ENCODE peak calls at places on chromosome 3, in seven cellular contexts. One of them, this sample, is unnamed.

GRCh38 chr3:109195812-109196211 is 59.3 kb downstream of the C3orf85 start:
- DNase-seq in SK-N-SH: no peak
- DNase-seq in GM12878: no peak
- DNase-seq in H1: no peak
- DNase-seq in HepG2: no peak
- DNase-seq in K562: no peak
- DNase-seq in T47D: no peak
- DNase-seq in this sample: peak; percentile 6

GRCh38 chr3:142723968-142724681 is at the start of gene TRPC1:
- DNase-seq in SK-N-SH: peak; percentile 95
- DNase-seq in GM12878: no peak
- DNase-seq in H1: peak; percentile 88
- DNase-seq in HepG2: peak; percentile 76
- DNase-seq in K562: peak; percentile 95
- DNase-seq in T47D: peak; percentile 92
- DNase-seq in this sample: peak; percentile 78

GRCh38 chr3:105830836-105831235 is 38.0 kb downstream of the CBLB start:
- DNase-seq in SK-N-SH: no peak
- DNase-seq in GM12878: no peak
- DNase-seq in H1: no peak
- DNase-seq in HepG2: no peak
- DNase-seq in K562: no peak
- DNase-seq in T47D: no peak
- DNase-seq in this sample: no peak

GRCh38 chr3:161221881-161222600 is 930 bp downstream of the NMD3 start:
- DNase-seq in SK-N-SH: peak; percentile 37
- DNase-seq in GM12878: no peak
- DNase-seq in H1: no peak
- DNase-seq in HepG2: no peak
- DNase-seq in K562: peak; percentile 18
- DNase-seq in T47D: no peak
- DNase-seq in this sample: no peak

GRCh38 chr3:74267583-74268184 is 346.8 kb downstream of the CNTN3 start:
- DNase-seq in SK-N-SH: peak; percentile 48
- DNase-seq in GM12878: no peak
- DNase-seq in H1: no peak
- DNase-seq in HepG2: peak; percentile 40
- DNase-seq in K562: peak; percentile 13
- DNase-seq in T47D: peak; percentile 66
- DNase-seq in this sample: no peak

GRCh38 chr3:13884851-13885703 is 5.2 kb upstream of the WNT7A start:
- DNase-seq in SK-N-SH: peak; percentile 72
- DNase-seq in GM12878: no peak
- DNase-seq in H1: peak; percentile 82
- DNase-seq in HepG2: peak; percentile 36
- DNase-seq in K562: peak; percentile 78
- DNase-seq in T47D: peak; percentile 87
- DNase-seq in this sample: peak; percentile 56

GRCh38 chr3:36557021-36557707 is 176.9 kb downstream of the STAC start:
- DNase-seq in SK-N-SH: no peak
- DNase-seq in GM12878: no peak
- DNase-seq in H1: no peak
- DNase-seq in HepG2: no peak
- DNase-seq in K562: no peak
- DNase-seq in T47D: no peak
- DNase-seq in this sample: no peak

GRCh38 chr3:64240959-64241358 is 15.7 kb upstream of the PRICKLE2 start:
- DNase-seq in SK-N-SH: no peak
- DNase-seq in GM12878: no peak
- DNase-seq in H1: no peak
- DNase-seq in HepG2: no peak
- DNase-seq in K562: no peak
- DNase-seq in T47D: no peak
- DNase-seq in this sample: no peak

GRCh38 chr3:27166888-27167287 is 202.3 kb downstream of the NEK10 start:
- DNase-seq in SK-N-SH: peak; percentile 41
- DNase-seq in GM12878: no peak
- DNase-seq in H1: no peak
- DNase-seq in HepG2: no peak
- DNase-seq in K562: no peak
- DNase-seq in T47D: peak; percentile 2
- DNase-seq in this sample: no peak

GRCh38 chr3:71219744-71220638 is 363.5 kb downstream of the FOXP1 start:
- DNase-seq in SK-N-SH: no peak
- DNase-seq in GM12878: no peak
- DNase-seq in H1: no peak
- DNase-seq in HepG2: peak; percentile 29
- DNase-seq in K562: no peak
- DNase-seq in T47D: no peak
- DNase-seq in this sample: no peak

GRCh38 chr3:171221597-171221996 is 195.1 kb upstream of the SLC2A2 start:
- DNase-seq in SK-N-SH: no peak
- DNase-seq in GM12878: no peak
- DNase-seq in H1: no peak
- DNase-seq in HepG2: no peak
- DNase-seq in K562: no peak
- DNase-seq in T47D: no peak
- DNase-seq in this sample: no peak

GRCh38 chr3:129424185-129424841 is 4.1 kb downstream of the EFCAB12 start:
- DNase-seq in SK-N-SH: no peak
- DNase-seq in GM12878: peak; percentile 66
- DNase-seq in H1: no peak
- DNase-seq in HepG2: peak; percentile 54
- DNase-seq in K562: no peak
- DNase-seq in T47D: peak; percentile 41
- DNase-seq in this sample: no peak

GRCh38 chr3:129633751-129634481 is 27.4 kb upstream of the PLXND1 start:
- DNase-seq in SK-N-SH: peak; percentile 16
- DNase-seq in GM12878: no peak
- DNase-seq in H1: no peak
- DNase-seq in HepG2: no peak
- DNase-seq in K562: no peak
- DNase-seq in T47D: peak; percentile 62
- DNase-seq in this sample: no peak

GRCh38 chr3:148957586-148957985 is 33.8 kb upstream of the GYG1 start:
- DNase-seq in SK-N-SH: no peak
- DNase-seq in GM12878: no peak
- DNase-seq in H1: peak; percentile 59
- DNase-seq in HepG2: peak; percentile 37
- DNase-seq in K562: peak; percentile 30
- DNase-seq in T47D: peak; percentile 50
- DNase-seq in this sample: peak; percentile 8

GRCh38 chr3:63967675-63968611 is 55.4 kb downstream of the PSMD6 start:
- DNase-seq in SK-N-SH: peak; percentile 13
- DNase-seq in GM12878: peak; percentile 53
- DNase-seq in H1: no peak
- DNase-seq in HepG2: peak; percentile 88
- DNase-seq in K562: peak; percentile 13
- DNase-seq in T47D: no peak
- DNase-seq in this sample: no peak

GRCh38 chr3:159189994-159190669 is 388.3 kb downstream of the MFSD1 start:
- DNase-seq in SK-N-SH: no peak
- DNase-seq in GM12878: no peak
- DNase-seq in H1: no peak
- DNase-seq in HepG2: no peak
- DNase-seq in K562: no peak
- DNase-seq in T47D: no peak
- DNase-seq in this sample: no peak

GRCh38 chr3:86245360-86245759 is 745.6 kb downstream of the VGLL3 start:
- DNase-seq in SK-N-SH: peak; percentile 15
- DNase-seq in GM12878: no peak
- DNase-seq in H1: no peak
- DNase-seq in HepG2: no peak
- DNase-seq in K562: no peak
- DNase-seq in T47D: peak; percentile 47
- DNase-seq in this sample: no peak

GRCh38 chr3:72683068-72683467 is 165.2 kb downstream of the SHQ1 start:
- DNase-seq in SK-N-SH: no peak
- DNase-seq in GM12878: peak; percentile 57
- DNase-seq in H1: no peak
- DNase-seq in HepG2: no peak
- DNase-seq in K562: no peak
- DNase-seq in T47D: no peak
- DNase-seq in this sample: no peak

GRCh38 chr3:81302045-81302444 is 459.4 kb downstream of the GBE1 start:
- DNase-seq in SK-N-SH: peak; percentile 77
- DNase-seq in GM12878: no peak
- DNase-seq in H1: peak; percentile 46
- DNase-seq in HepG2: peak; percentile 48
- DNase-seq in K562: peak; percentile 20
- DNase-seq in T47D: peak; percentile 52
- DNase-seq in this sample: peak; percentile 13

GRCh38 chr3:194572131-194572789 is 61.0 kb downstream of the TMEM44 start:
- DNase-seq in SK-N-SH: no peak
- DNase-seq in GM12878: no peak
- DNase-seq in H1: no peak
- DNase-seq in HepG2: peak; percentile 90
- DNase-seq in K562: peak; percentile 84
- DNase-seq in T47D: no peak
- DNase-seq in this sample: no peak
- TF ChIP-seq JUND in SK-N-SH: no peak
- TF ChIP-seq JUND in GM12878: no peak
- TF ChIP-seq JUND in H1: no peak
- TF ChIP-seq JUND in HepG2: no peak
- TF ChIP-seq JUND in K562: peak; percentile 95
- TF ChIP-seq JUND in T47D: no peak
- TF ChIP-seq JUND in this sample: no peak

GRCh38 chr3:11776346-11776745 is 70.3 kb downstream of the TAMM41 start:
- DNase-seq in SK-N-SH: no peak
- DNase-seq in GM12878: no peak
- DNase-seq in H1: no peak
- DNase-seq in HepG2: no peak
- DNase-seq in K562: no peak
- DNase-seq in T47D: peak; percentile 76
- DNase-seq in this sample: no peak

GRCh38 chr3:11784962-11785361 is 61.7 kb downstream of the TAMM41 start:
- DNase-seq in SK-N-SH: peak; percentile 39
- DNase-seq in GM12878: no peak
- DNase-seq in H1: no peak
- DNase-seq in HepG2: no peak
- DNase-seq in K562: no peak
- DNase-seq in T47D: no peak
- DNase-seq in this sample: no peak

GRCh38 chr3:11775493-11775892 is 71.2 kb downstream of the TAMM41 start:
- DNase-seq in SK-N-SH: no peak
- DNase-seq in GM12878: no peak
- DNase-seq in H1: no peak
- DNase-seq in HepG2: no peak
- DNase-seq in K562: no peak
- DNase-seq in T47D: no peak
- DNase-seq in this sample: no peak

GRCh38 chr3:11778248-11778647 is 68.4 kb downstream of the TAMM41 start:
- DNase-seq in SK-N-SH: no peak
- DNase-seq in GM12878: no peak
- DNase-seq in H1: no peak
- DNase-seq in HepG2: no peak
- DNase-seq in K562: no peak
- DNase-seq in T47D: no peak
- DNase-seq in this sample: no peak

GRCh38 chr3:11780341-11780740 is 66.3 kb downstream of the TAMM41 start:
- DNase-seq in SK-N-SH: no peak
- DNase-seq in GM12878: no peak
- DNase-seq in H1: no peak
- DNase-seq in HepG2: no peak
- DNase-seq in K562: no peak
- DNase-seq in T47D: peak; percentile 52
- DNase-seq in this sample: no peak
- TF ChIP-seq JUND in SK-N-SH: no peak
- TF ChIP-seq JUND in GM12878: no peak
- TF ChIP-seq JUND in H1: no peak
- TF ChIP-seq JUND in HepG2: no peak
- TF ChIP-seq JUND in K562: no peak
- TF ChIP-seq JUND in T47D: no peak
- TF ChIP-seq JUND in this sample: no peak

GRCh38 chr3:194256040-194256945 is 94.8 kb downstream of the CPN2 start:
- DNase-seq in SK-N-SH: no peak
- DNase-seq in GM12878: no peak
- DNase-seq in H1: no peak
- DNase-seq in HepG2: no peak
- DNase-seq in K562: peak; percentile 75
- DNase-seq in T47D: peak; percentile 88
- DNase-seq in this sample: no peak

GRCh38 chr3:194253270-194253669 is 97.9 kb downstream of the CPN2 start:
- DNase-seq in SK-N-SH: no peak
- DNase-seq in GM12878: no peak
- DNase-seq in H1: no peak
- DNase-seq in HepG2: no peak
- DNase-seq in K562: no peak
- DNase-seq in T47D: no peak
- DNase-seq in this sample: no peak

GRCh38 chr3:194254032-194254431 is 97.1 kb downstream of the CPN2 start:
- DNase-seq in SK-N-SH: no peak
- DNase-seq in GM12878: no peak
- DNase-seq in H1: no peak
- DNase-seq in HepG2: no peak
- DNase-seq in K562: no peak
- DNase-seq in T47D: no peak
- DNase-seq in this sample: no peak

GRCh38 chr3:194257030-194257657 is 94.0 kb downstream of the CPN2 start:
- DNase-seq in SK-N-SH: no peak
- DNase-seq in GM12878: no peak
- DNase-seq in H1: no peak
- DNase-seq in HepG2: no peak
- DNase-seq in K562: peak; percentile 61
- DNase-seq in T47D: peak; percentile 61
- DNase-seq in this sample: no peak

DNA sequence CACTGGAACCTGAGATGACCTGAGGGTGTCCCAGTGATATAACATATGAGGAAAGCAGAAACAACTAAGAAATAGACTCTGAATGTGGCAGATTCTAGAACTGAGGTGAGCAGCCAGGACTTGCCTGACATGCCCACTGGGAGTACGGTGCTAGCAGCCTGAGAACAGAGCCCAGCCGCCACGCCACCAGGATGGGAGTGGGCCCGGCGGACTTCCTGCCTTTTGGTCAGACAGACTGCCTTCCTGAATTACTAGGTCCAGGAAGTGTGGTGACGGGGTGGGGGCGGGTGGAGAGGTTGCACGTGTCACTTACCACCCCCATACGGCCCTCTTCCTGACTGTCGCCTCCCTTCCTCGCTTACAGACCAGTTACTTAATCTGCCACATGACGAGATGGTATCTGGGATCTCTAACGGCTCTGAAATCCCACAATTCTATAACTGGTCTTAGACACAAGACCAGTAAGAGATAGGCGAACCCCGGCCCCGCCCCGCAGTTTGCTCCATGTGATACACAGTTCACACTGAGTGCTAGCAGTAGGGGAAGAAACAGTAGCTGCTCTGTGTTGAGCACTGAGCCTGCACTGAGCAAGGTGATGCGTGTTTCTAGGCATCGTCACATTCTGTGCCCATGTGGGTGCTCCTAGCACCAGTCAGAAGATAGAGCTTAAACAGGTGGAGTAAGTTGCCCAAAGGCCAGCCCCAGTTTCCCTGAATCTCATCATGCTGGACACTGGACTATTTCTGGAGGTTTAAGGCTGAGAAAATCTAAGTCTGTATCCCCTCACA is 95.7 kb downstream of the CPN2 start:
- DNase-seq in SK-N-SH: peak; percentile 71
- DNase-seq in GM12878: peak; percentile 11
- DNase-seq in H1: peak; percentile 46
- DNase-seq in HepG2: peak; percentile 71
- DNase-seq in K562: peak; percentile 94
- DNase-seq in T47D: no peak
- DNase-seq in this sample: no peak
- TF ChIP-seq JUND in SK-N-SH: no peak
- TF ChIP-seq JUND in GM12878: no peak
- TF ChIP-seq JUND in H1: no peak
- TF ChIP-seq JUND in HepG2: no peak
- TF ChIP-seq JUND in K562: peak; percentile 85
- TF ChIP-seq JUND in T47D: no peak
- TF ChIP-seq JUND in this sample: no peak

GRCh38 chr3:133488785-133489367 is 84.6 kb upstream of the CDV3 start:
- DNase-seq in SK-N-SH: no peak
- DNase-seq in GM12878: no peak
- DNase-seq in H1: no peak
- DNase-seq in HepG2: peak; percentile 44
- DNase-seq in K562: peak; percentile 23
- DNase-seq in T47D: peak; percentile 86
- DNase-seq in this sample: no peak
- TF ChIP-seq JUND in SK-N-SH: no peak
- TF ChIP-seq JUND in GM12878: no peak
- TF ChIP-seq JUND in H1: no peak
- TF ChIP-seq JUND in HepG2: no peak
- TF ChIP-seq JUND in K562: no peak
- TF ChIP-seq JUND in T47D: no peak
- TF ChIP-seq JUND in this sample: no peak

This sample was measured in HCT116.